ENCODE peak calls at places on chromosomes 7 and 10, in five cellular contexts. X is neural progenitor cell, S is SK-N-SH, I is GM23338, J is MM.1S. N is an unnamed sample. For H3F3A, the result is how much of the 10 kb centered on the place peaks cover.

GRCh38 chr10:132381726-132382125 is 15.3 kb upstream of the PWWP2B start:
- DNase-seq in X (no peak), S (no peak), I (no peak), J (no peak), N (no peak)

GRCh38 chr10:114520453-114520852 is 116.2 kb upstream of the AFAP1L2 start:
- DNase-seq in X (no peak), S (no peak), I (no peak), J (no peak), N (peak)

GRCh38 chr10:50515420-50515819 is 108.3 kb downstream of the SGMS1 start:
- DNase-seq in X (no peak), S (no peak), I (no peak), J (no peak), N (no peak)

GRCh38 chr10:119403927-119404326 is 138.6 kb downstream of the RGS10 start:
- DNase-seq in X (no peak), S (no peak), I (no peak), J (no peak), N (no peak)

GRCh38 chr10:131251146-131251541 is 60.4 kb downstream of the TCERG1L start:
- DNase-seq in X (peak), S (no peak), I (no peak), J (no peak), N (no peak)

GRCh38 chr10:124043310-124044142 is 49.9 kb downstream of the CHST15 start:
- DNase-seq in X (no peak), S (no peak), I (no peak), J (peak), N (no peak)

GRCh38 chr7:24826662-24827020 is 69.4 kb upstream of the GSDME start:
- DNase-seq in X (no peak), S (no peak), I (no peak), J (no peak), N (no peak)

GRCh38 chr10:47024046-47024322 is 112.8 kb downstream of the PTPN20 start:
- DNase-seq in X (no peak), S (no peak), I (no peak), J (no peak), N (no peak)

GRCh38 chr10:86665868-86666267 is 2.4 kb upstream of the LDB3 start:
- DNase-seq in X (no peak), S (peak), I (no peak), J (no peak), N (no peak)

GRCh38 chr7:41709621-41710020 is 6.7 kb upstream of the INHBA start:
- DNase-seq in X (no peak), S (no peak), I (no peak), J (no peak), N (peak)

GRCh38 chr7:128099204-128099671 is 68.0 kb upstream of the LRRC4 start:
- DNase-seq in X (no peak), S (no peak), I (no peak), J (no peak), N (peak)

GRCh38 chr7:5218564-5219360 is 28.7 kb downstream of the WIPI2 start:
- DNase-seq in X (no peak), S (no peak), I (no peak), J (peak), N (no peak)

GRCh38 chr10:49652416-49653385 is 26.8 kb upstream of the C10orf53 start:
- DNase-seq in X (no peak), S (no peak), I (no peak), J (no peak), N (no peak)

GRCh38 chr10:52639652-52640051 is 132.9 kb downstream of the MBL2 start:
- DNase-seq in X (no peak), S (peak), I (no peak), J (peak), N (peak)

GRCh38 chr10:108787932-108788331 is 1135.4 kb downstream of the XPNPEP1 start:
- DNase-seq in X (no peak), S (no peak), I (no peak), J (no peak), N (peak)

GRCh38 chr7:6451224-6451705 is 3.5 kb upstream of the DAGLB start:
- DNase-seq in X (no peak), S (no peak), I (no peak), J (no peak), N (no peak)

GRCh38 chr7:23261843-23262452 is 15.4 kb downstream of the GPNMB start:
- DNase-seq in X (peak), S (peak), I (peak), J (peak), N (peak)

GRCh38 chr7:17095001-17095574 is 203.4 kb upstream of the AHR start:
- DNase-seq in X (no peak), S (no peak), I (no peak), J (no peak), N (peak)

GRCh38 chr10:84447701-84448400 is 119.5 kb downstream of the CCSER2 start:
- DNase-seq in X (peak), S (no peak), I (peak), J (no peak), N (no peak)

GRCh38 chr10:96548589-96548988 is 34.9 kb upstream of the TLL2 start:
- DNase-seq in X (no peak), S (no peak), I (no peak), J (no peak), N (no peak)

GRCh38 chr7:115332691-115333090 is 410.8 kb downstream of the MDFIC start:
- DNase-seq in X (no peak), S (no peak), I (no peak), J (no peak), N (no peak)

GRCh38 chr10:3217301-3217700 is 44.7 kb upstream of the PITRM1 start:
- DNase-seq in X (no peak), S (no peak), I (no peak), J (no peak), N (peak)

GRCh38 chr7:298739-299138 is 8.8 kb downstream of the FOXL3 start:
- DNase-seq in X (no peak), S (no peak), I (no peak), J (no peak), N (no peak)

GRCh38 chr7:42854521-42855118 is 57.2 kb downstream of the C7orf25 start:
- DNase-seq in X (no peak), S (no peak), I (no peak), J (no peak), N (no peak)

GRCh38 chr10:15857001-15857608 is 3.2 kb downstream of the MINDY3 start:
- DNase-seq in X (no peak), S (no peak), I (no peak), J (no peak), N (peak)

GRCh38 chr10:24575462-24576002 is 148.2 kb downstream of the ARHGAP21 start:
- DNase-seq in X (no peak), S (no peak), I (no peak), J (no peak), N (no peak)

GRCh38 chr7:67692425-67692824 is 695.8 kb downstream of the TYW1 start:
- DNase-seq in X (no peak), S (no peak), I (no peak), J (no peak), N (peak)

DNA sequence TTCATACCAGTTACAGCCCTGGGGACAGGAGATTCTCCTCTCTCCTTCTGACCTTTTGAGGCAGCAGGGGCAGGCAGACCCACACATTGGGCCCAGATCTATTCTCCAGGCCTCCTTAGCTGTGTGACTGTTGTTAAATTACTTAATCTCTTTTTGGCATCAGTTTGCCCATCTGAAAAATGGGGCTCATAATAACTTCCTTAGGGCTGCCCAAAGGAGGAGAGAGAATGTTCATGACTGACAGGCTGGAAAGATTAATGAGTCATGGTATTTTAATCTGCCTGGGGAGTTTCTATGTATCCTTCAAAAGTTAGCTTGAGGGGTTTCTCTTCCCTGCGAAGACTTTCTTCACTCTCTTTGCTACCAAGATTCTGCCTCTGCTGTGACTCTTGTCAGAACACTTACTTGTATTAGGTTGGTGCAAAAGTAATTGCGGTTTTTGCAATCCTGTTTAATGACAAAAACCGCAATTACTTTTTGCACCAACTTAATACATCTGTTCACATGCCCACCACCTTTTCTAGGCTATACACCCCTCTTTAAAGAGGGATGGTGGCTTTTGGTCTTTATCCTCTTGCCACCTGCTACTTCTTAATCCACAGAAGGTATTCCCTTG is 83.4 kb downstream of the ARID5B start:
- DNase-seq in X (no peak), S (no peak), I (no peak), J (no peak), N (no peak)
- H3F3A ChIP-seq in X (under half), S (under half), I (under half), J (under half), N (under half)

GRCh38 chr7:156861212-156861611 is 31.8 kb downstream of the LMBR1 start:
- DNase-seq in X (no peak), S (no peak), I (no peak), J (no peak), N (no peak)
- H3K27ac ChIP-seq in X (no peak), S (no peak), I (no peak), J (no peak), N (no peak)

GRCh38 chr7:30396379-30396778 is 82.2 kb downstream of the NOD1 start:
- DNase-seq in X (no peak), S (peak), I (peak), J (no peak), N (no peak)
- TF ChIP-seq CTCF in X (peak), S (no peak), I (peak), J (no peak), N (peak)

GRCh38 chr7:143945423-143945822 is 9.2 kb upstream of the OR2F1 start:
- DNase-seq in X (no peak), S (no peak), I (no peak), J (no peak), N (no peak)
- H3F3A ChIP-seq in X (under half), S (under half), I (under half), J (under half), N (under half)

DNA sequence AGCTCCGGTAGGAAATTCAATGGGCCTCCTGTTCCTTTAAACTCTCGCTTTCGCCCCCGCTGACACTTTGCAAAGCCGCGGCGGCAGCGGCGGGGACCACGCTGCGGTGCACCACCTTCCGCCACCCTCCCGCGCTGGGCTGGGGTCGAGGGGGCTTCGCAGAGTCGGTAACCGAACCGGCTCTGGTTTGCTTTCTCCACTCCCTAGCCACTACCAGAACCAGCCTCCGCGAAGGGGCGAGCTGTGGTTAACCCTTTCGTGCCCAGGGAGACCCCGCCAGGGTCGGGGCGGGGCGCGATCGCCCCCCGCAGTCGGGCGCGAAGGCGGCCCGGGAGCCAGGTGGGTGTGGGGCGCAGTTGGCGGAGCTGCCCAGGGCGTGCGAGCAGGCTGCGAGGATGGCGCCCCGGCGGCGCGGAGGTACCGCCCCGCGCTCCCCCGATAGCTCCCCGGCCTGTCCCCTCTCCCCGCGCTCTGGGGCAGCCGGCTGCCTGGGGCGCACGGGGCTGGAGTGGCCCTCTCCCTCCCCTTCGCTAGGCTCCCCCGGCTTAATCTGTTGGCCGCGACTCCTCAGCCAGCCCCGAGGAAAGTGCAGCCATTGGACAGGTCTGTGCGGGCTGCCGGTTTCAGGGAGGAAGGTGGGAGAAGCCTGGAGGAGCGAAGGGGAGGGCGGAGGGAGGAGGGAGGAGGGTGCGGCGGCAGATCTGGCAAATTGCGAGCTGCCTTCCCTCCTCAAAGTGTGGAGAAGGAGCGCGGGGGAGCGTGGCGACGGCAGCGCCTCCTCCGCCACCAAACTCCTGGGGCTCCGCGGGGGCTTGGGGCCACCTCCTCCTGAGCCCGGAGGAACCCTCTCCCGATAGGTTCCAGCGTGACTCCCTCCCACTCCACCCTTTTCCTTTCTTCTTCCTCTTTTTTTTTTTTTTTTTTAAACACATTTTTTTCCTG is 483 bp upstream of the PLXDC2 start:
- DNase-seq in X (peak), S (peak), I (peak), J (peak), N (no peak)
- H3K27ac ChIP-seq in X (peak), S (no peak), I (peak), J (no peak), N (no peak)

DNA sequence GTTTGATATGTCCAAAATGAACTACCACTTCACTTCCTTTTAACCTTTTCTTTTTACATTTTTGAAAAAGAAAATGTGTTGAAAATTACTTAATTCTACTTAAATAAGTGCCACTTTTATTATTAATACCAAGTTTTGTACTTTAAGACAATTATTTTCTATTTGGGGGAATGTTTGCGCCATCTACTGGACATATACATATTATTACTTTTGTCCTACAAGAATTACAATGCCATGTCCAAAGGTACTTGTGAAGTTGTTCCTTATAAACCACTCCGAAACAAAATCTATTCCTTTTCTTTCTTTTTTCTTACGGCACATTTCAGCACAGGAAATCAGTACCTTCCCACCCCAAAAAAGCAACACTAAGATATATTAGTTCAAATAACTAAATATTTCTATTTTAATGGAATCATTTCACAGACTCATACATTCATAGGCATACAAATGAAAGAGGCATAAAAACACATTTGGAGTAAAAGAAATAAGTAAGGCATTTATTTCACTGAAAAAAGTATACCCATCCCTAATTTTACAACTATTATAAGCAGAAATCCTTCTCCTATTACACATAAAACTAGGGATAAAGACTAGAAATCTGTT is 169.9 kb downstream of the RNF133 start:
- DNase-seq in X (peak), S (peak), I (peak), J (peak), N (peak)
- TF ChIP-seq CTCF in X (peak), S (peak), I (peak), J (peak), N (peak)

GRCh38 chr7:80806653-80807052 is 112.2 kb downstream of the SEMA3C start:
- DNase-seq in X (peak), S (no peak), I (no peak), J (no peak), N (no peak)
- H3F3A ChIP-seq in X (under half), S (under half), I (under half), J (under half), N (under half)

N was measured in PC-3.